ENCODE peak calls at places on chromosomes 11 and 22, in four cellular contexts. U, N, H and Z are unnamed samples.

GRCh38 chr11:71386232-71386631 is 62.0 kb downstream of the DHCR7 start:
- DNase-seq in H (no peak), U (no peak), N (no peak), Z (no peak)

GRCh38 chr11:21646351-21646750 is 546.5 kb upstream of the ANO5 start:
- DNase-seq in N (no peak), H (no peak), U (no peak), Z (no peak)

GRCh38 chr22:21727159-21727558 is 8.4 kb downstream of the YPEL1 start:
- DNase-seq in H (no peak), N (no peak), U (no peak), Z (no peak)

GRCh38 chr22:47044722-47045545 is 282.5 kb downstream of the TBC1D22A start:
- DNase-seq in H (no peak), U (no peak), N (peak; percentile 41), Z (no peak)

GRCh38 chr11:55658031-55658573 is 3.9 kb upstream of the OR4C6 start:
- DNase-seq in N (no peak), H (no peak), U (no peak), Z (no peak)

GRCh38 chr11:77201991-77202841 is 74.2 kb downstream of the MYO7A start:
- DNase-seq in H (peak; percentile 77), U (no peak), N (no peak), Z (no peak)

GRCh38 chr11:120295110-120295509 is 30.0 kb upstream of the TLCD5 start:
- DNase-seq in U (peak; percentile 58), N (no peak), H (no peak), Z (no peak)

GRCh38 chr11:88175004-88175706 is at the start of gene RAB38:
- DNase-seq in H (peak; percentile 88), U (peak; percentile 72), N (peak; percentile 89), Z (no peak)

GRCh38 chr11:1372660-1373059 is 17.1 kb upstream of the BRSK2 start:
- DNase-seq in N (peak; percentile 65), U (no peak), H (no peak), Z (no peak)

GRCh38 chr11:47443817-47444216 is 5.1 kb downstream of the RAPSN start:
- DNase-seq in H (no peak), U (no peak), N (no peak), Z (no peak)

GRCh38 chr11:123054301-123055065 is 7.5 kb downstream of the HSPA8 start:
- DNase-seq in U (no peak), H (no peak), N (no peak), Z (no peak)

GRCh38 chr11:26088391-26088790 is 243.5 kb upstream of the ANO3 start:
- DNase-seq in H (no peak), N (no peak), U (no peak), Z (no peak)

GRCh38 chr22:43992331-43992821 is 31.7 kb upstream of the PARVB start:
- DNase-seq in N (no peak), U (no peak), H (no peak), Z (no peak)

GRCh38 chr22:43745783-43746356 is 66.2 kb downstream of the EFCAB6 start:
- DNase-seq in H (no peak), N (no peak), U (no peak), Z (no peak)

GRCh38 chr22:37907036-37907954 is 1.2 kb downstream of the MICALL1 start:
- DNase-seq in H (no peak), N (no peak), U (no peak), Z (no peak)

GRCh38 chr11:134739136-134739535 is 327.1 kb upstream of the B3GAT1 start:
- DNase-seq in U (no peak), N (no peak), H (peak; percentile 74), Z (no peak)

GRCh38 chr11:122633219-122633829 is 22.2 kb upstream of the UBASH3B start:
- DNase-seq in U (no peak), H (no peak), N (no peak), Z (no peak)

GRCh38 chr22:49997221-49997599 is 15.4 kb downstream of the IL17REL start:
- DNase-seq in N (peak; percentile 82), U (peak; percentile 41), H (peak; percentile 79), Z (no peak)

GRCh38 chr11:20360650-20361049 is 2.9 kb upstream of the HTATIP2 start:
- DNase-seq in H (no peak), N (no peak), U (peak; percentile 26), Z (no peak)

GRCh38 chr22:43399338-43399979 is 12.4 kb upstream of the MPPED1 start:
- DNase-seq in U (no peak), N (no peak), H (no peak), Z (no peak)

GRCh38 chr22:49544286-49544685 is 283.4 kb downstream of the BRD1 start:
- DNase-seq in N (no peak), H (peak; percentile 68), U (no peak), Z (no peak)

GRCh38 chr11:46421257-46421880 is 29.8 kb upstream of the CHRM4 start:
- DNase-seq in H (no peak), N (no peak), U (no peak), Z (peak; percentile 46)

GRCh38 chr22:32794449-32795213 is 6.9 kb upstream of the TIMP3 start:
- DNase-seq in N (no peak), H (no peak), U (no peak), Z (no peak)

GRCh38 chr11:126404367-126404766 is 48.9 kb downstream of the ST3GAL4 start:
- DNase-seq in U (no peak), N (no peak), H (no peak), Z (no peak)

GRCh38 chr22:46557736-46558480 is 20.5 kb upstream of the CELSR1 start:
- DNase-seq in N (peak; percentile 77), H (no peak), U (no peak), Z (no peak)

GRCh38 chr22:36285545-36285944 is 32.6 kb downstream of the APOL1 start:
- DNase-seq in U (no peak), N (peak; percentile 70), H (no peak), Z (no peak)

GRCh38 chr11:14541180-14541579 is 21.0 kb upstream of the PSMA1 start:
- DNase-seq in U (no peak), N (no peak), H (no peak), Z (no peak)

GRCh38 chr22:41915035-41915782 is at the start of gene SHISA8:
- DNase-seq in N (no peak), H (no peak), U (peak; percentile 47), Z (no peak)

GRCh38 chr22:41912338-41913039 is 2.4 kb downstream of the SHISA8 start:
- DNase-seq in N (no peak), U (no peak), H (no peak), Z (no peak)

GRCh38 chr22:41914611-41915034 is 251 bp downstream of the SHISA8 start:
- DNase-seq in N (no peak), H (no peak), U (no peak), Z (no peak)

GRCh38 chr22:41913040-41913719 is 1.7 kb downstream of the SHISA8 start:
- DNase-seq in U (no peak), H (no peak), N (no peak), Z (no peak)

DNA sequence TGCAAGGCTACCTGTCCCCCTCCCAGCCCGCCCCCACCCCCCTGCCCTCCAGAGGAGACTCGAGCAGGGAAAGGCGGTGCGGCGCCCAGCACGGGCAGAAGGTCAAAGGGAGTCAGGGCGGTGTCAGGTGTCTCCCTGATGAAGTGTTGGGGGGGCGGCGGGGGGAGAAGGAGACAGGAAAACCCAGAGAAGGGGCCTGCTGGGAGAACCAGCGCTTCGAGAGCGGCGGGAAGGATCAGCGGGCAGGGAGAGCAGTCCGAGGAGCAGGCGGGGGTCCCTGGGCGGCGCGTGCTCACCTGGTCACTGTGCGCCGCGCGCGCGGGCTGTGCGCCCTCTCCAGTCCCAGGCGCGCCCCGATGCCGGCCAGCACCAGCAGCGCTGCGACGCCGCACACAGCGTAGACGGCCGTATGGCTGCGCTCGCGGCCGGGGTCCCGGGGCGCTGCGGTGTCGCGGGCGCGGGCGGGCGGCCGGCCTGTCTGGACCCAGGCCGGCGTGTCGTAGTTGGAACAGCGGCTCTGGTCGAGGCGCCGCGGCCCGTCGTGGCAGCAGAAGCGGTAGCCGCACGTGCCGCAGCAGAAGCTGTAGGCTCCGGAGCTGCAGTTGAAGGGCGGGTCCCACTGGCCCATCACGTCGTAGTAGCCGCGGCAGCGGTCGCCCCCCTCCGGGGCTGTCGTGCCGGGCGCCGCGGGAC is 886 bp downstream of the SHISA8 start:
- DNase-seq in H (no peak), U (no peak), N (no peak), Z (no peak)
- TF ChIP-seq CTCF in H (no peak), U (no peak), N (no peak), Z (no peak)

DNA sequence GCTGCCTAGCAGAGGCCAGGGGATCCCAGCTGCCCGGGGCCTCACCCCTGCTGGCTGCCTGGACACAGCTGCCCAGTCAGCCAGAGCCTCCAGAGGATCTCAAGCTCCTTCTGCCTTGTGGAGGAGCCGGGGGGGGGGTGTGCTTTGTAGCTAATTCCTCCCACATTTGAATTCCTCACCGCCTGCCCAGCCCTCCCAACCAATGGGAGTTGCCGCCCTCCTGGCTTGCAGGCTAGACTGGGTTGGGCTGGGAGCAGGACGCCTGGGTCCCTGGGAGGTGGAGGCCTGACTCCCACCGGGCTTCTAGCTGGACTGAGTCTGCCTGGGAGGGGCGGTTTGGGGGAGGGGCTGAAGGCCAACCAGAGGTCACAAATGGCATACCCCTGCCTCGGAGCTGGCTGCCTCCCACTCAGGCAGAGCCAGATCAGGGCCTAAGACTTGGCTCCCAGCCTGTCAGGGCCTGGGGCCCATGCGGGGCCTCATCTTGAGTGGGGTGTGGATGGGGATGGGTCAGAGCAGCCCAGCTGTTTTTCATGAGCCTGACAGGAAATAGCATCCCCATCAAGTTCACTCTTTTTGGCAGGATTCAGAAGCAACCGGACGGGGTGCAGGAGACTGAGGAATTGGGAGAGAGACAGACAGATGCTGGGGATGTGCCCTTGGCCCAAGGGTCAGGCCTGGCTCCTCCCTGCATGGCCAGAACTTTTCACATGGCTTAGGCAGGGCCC is 29.2 kb upstream of the PDE2A start:
- DNase-seq in H (no peak), N (no peak), U (no peak), Z (no peak)
- TF ChIP-seq CTCF in H (no peak), N (no peak), U (no peak), Z (no peak)

DNA sequence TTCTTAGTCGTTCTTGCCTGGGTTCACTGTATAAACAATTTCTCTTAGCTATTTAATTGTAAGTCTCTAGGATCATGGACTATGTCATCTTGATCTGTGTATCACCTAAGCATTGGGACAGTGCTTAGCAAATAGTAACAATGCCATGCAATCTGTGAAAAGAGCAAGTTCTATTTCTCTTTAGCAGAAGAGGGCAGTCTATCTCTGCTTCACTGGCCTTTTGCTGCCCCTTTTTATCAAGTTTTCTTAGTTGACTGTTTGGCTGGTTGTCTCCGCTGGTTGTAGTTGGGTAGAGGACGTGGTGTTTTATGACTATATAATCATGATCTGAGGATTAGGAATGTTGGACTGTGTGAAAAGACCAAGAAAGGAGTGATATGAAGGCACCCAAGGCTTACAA is 315.0 kb downstream of the JRKL start:
- DNase-seq in H (no peak), N (no peak), U (no peak), Z (no peak)
- TF ChIP-seq CTCF in H (no peak), N (no peak), U (no peak), Z (no peak)

GRCh38 chr11:9831122-9831521 is 167.2 kb downstream of the SWAP70 start:
- DNase-seq in N (no peak), H (no peak), U (no peak), Z (no peak)
- TF ChIP-seq CTCF in N (no peak), H (no peak), U (no peak), Z (no peak)